ENCODE peak calls at places on chromosomes 13 and 19, in five cellular contexts. One of them, this sample, is unnamed. For H3K4me1, the result is how much of the 10 kb centered on the place peaks cover.

GRCh38 chr13:51328488-51328887 is 11.0 kb upstream of the SERPINE3 start:
- DNase-seq in cardiac muscle cell: no peak
- DNase-seq in transverse colon: no peak
- DNase-seq in spleen: no peak
- DNase-seq in A549: no peak
- DNase-seq in this sample: no peak

GRCh38 chr13:52961196-52961845 is 67.3 kb upstream of the OLFM4 start:
- DNase-seq in A549: no peak
- DNase-seq in cardiac muscle cell: peak
- DNase-seq in transverse colon: no peak
- DNase-seq in spleen: no peak
- DNase-seq in this sample: no peak

GRCh38 chr13:75870397-75870801 is 234.3 kb downstream of the LMO7 start:
- DNase-seq in transverse colon: no peak
- DNase-seq in cardiac muscle cell: peak
- DNase-seq in spleen: no peak
- DNase-seq in A549: peak
- DNase-seq in this sample: no peak

GRCh38 chr19:11448923-11449554 is 13.6 kb downstream of the PRKCSH start:
- DNase-seq in cardiac muscle cell: no peak
- DNase-seq in spleen: no peak
- DNase-seq in A549: no peak
- DNase-seq in transverse colon: no peak
- DNase-seq in this sample: no peak

GRCh38 chr13:113149711-113150544 is 8.5 kb upstream of the PROZ start:
- DNase-seq in spleen: no peak
- DNase-seq in A549: no peak
- DNase-seq in cardiac muscle cell: no peak
- DNase-seq in transverse colon: no peak
- DNase-seq in this sample: no peak

GRCh38 chr19:50796634-50797428 is 6.6 kb downstream of the ACP4 start:
- DNase-seq in transverse colon: no peak
- DNase-seq in spleen: no peak
- DNase-seq in cardiac muscle cell: no peak
- DNase-seq in A549: no peak
- DNase-seq in this sample: no peak

GRCh38 chr19:38650911-38651584 is 3.6 kb downstream of the ACTN4 start:
- DNase-seq in spleen: no peak
- DNase-seq in A549: no peak
- DNase-seq in transverse colon: no peak
- DNase-seq in cardiac muscle cell: no peak
- DNase-seq in this sample: no peak

GRCh38 chr19:45790942-45791341 is 1.7 kb downstream of the DMWD start:
- DNase-seq in A549: no peak
- DNase-seq in spleen: peak
- DNase-seq in cardiac muscle cell: no peak
- DNase-seq in transverse colon: peak
- DNase-seq in this sample: no peak

GRCh38 chr13:71252191-71252704 is 614.8 kb downstream of the DACH1 start:
- DNase-seq in cardiac muscle cell: no peak
- DNase-seq in A549: no peak
- DNase-seq in spleen: no peak
- DNase-seq in transverse colon: no peak
- DNase-seq in this sample: no peak

GRCh38 chr13:107211073-107211472 is 643.1 kb upstream of the ARGLU1 start:
- DNase-seq in A549: peak
- DNase-seq in transverse colon: peak
- DNase-seq in cardiac muscle cell: peak
- DNase-seq in spleen: no peak
- DNase-seq in this sample: peak

GRCh38 chr19:35248310-35249145 is at the start of gene LSR:
- DNase-seq in cardiac muscle cell: peak
- DNase-seq in transverse colon: peak
- DNase-seq in spleen: peak
- DNase-seq in A549: peak
- DNase-seq in this sample: peak

GRCh38 chr19:45376045-45376724 is 5.8 kb upstream of the ERCC2 start:
- DNase-seq in cardiac muscle cell: peak
- DNase-seq in spleen: no peak
- DNase-seq in A549: peak
- DNase-seq in transverse colon: no peak
- DNase-seq in this sample: peak

GRCh38 chr19:22784051-22784450 is at the start of gene ZNF99:
- DNase-seq in transverse colon: no peak
- DNase-seq in spleen: no peak
- DNase-seq in A549: no peak
- DNase-seq in cardiac muscle cell: no peak
- DNase-seq in this sample: no peak

GRCh38 chr13:37138169-37138568 is 32.7 kb upstream of the CSNK1A1L start:
- DNase-seq in spleen: no peak
- DNase-seq in transverse colon: no peak
- DNase-seq in cardiac muscle cell: no peak
- DNase-seq in A549: no peak
- DNase-seq in this sample: no peak

GRCh38 chr19:35223856-35224505 is 4.6 kb downstream of the FAM187B start:
- DNase-seq in A549: no peak
- DNase-seq in transverse colon: no peak
- DNase-seq in spleen: no peak
- DNase-seq in cardiac muscle cell: no peak
- DNase-seq in this sample: no peak

GRCh38 chr13:112444001-112444311 is 67.8 kb downstream of the SPACA7 start:
- DNase-seq in transverse colon: peak
- DNase-seq in cardiac muscle cell: peak
- DNase-seq in spleen: peak
- DNase-seq in A549: peak
- DNase-seq in this sample: peak

GRCh38 chr19:57096640-57097361 is 23.0 kb upstream of the USP29 start:
- DNase-seq in cardiac muscle cell: no peak
- DNase-seq in A549: no peak
- DNase-seq in spleen: no peak
- DNase-seq in transverse colon: no peak
- DNase-seq in this sample: no peak

GRCh38 chr13:21917046-21918010 is 246.5 kb downstream of the FGF9 start:
- DNase-seq in cardiac muscle cell: no peak
- DNase-seq in spleen: no peak
- DNase-seq in transverse colon: no peak
- DNase-seq in A549: no peak
- DNase-seq in this sample: no peak

GRCh38 chr13:49935171-49936084 is 712 bp downstream of the SPRYD7 start:
- DNase-seq in spleen: no peak
- DNase-seq in cardiac muscle cell: no peak
- DNase-seq in A549: peak
- DNase-seq in transverse colon: peak
- DNase-seq in this sample: peak

GRCh38 chr19:50266896-50267295 is 62.3 kb downstream of the KCNC3 start:
- DNase-seq in cardiac muscle cell: no peak
- DNase-seq in A549: peak
- DNase-seq in transverse colon: peak
- DNase-seq in spleen: no peak
- DNase-seq in this sample: no peak

GRCh38 chr19:55198651-55199050 is 10.7 kb downstream of the PTPRH start:
- DNase-seq in spleen: no peak
- DNase-seq in cardiac muscle cell: peak
- DNase-seq in transverse colon: no peak
- DNase-seq in A549: no peak
- DNase-seq in this sample: no peak

GRCh38 chr13:27359203-27359821 is 65.1 kb upstream of the GTF3A start:
- DNase-seq in A549: peak
- DNase-seq in transverse colon: peak
- DNase-seq in cardiac muscle cell: peak
- DNase-seq in spleen: peak
- DNase-seq in this sample: peak

GRCh38 chr19:11322269-11323024 is 17.0 kb downstream of the RAB3D start:
- DNase-seq in A549: no peak
- DNase-seq in transverse colon: no peak
- DNase-seq in spleen: no peak
- DNase-seq in cardiac muscle cell: no peak
- DNase-seq in this sample: no peak

GRCh38 chr19:17965370-17966114 is 1.4 kb upstream of the KCNN1 start:
- DNase-seq in A549: no peak
- DNase-seq in cardiac muscle cell: no peak
- DNase-seq in transverse colon: no peak
- DNase-seq in spleen: no peak
- DNase-seq in this sample: no peak

GRCh38 chr19:11736696-11737095 is 2.0 kb downstream of the ZNF823 start:
- DNase-seq in A549: no peak
- DNase-seq in cardiac muscle cell: no peak
- DNase-seq in transverse colon: peak
- DNase-seq in spleen: no peak
- DNase-seq in this sample: no peak

GRCh38 chr13:72295173-72295572 is 428.2 kb upstream of the DACH1 start:
- DNase-seq in cardiac muscle cell: no peak
- DNase-seq in A549: no peak
- DNase-seq in spleen: no peak
- DNase-seq in transverse colon: no peak
- DNase-seq in this sample: no peak

GRCh38 chr19:31943305-31943704 is 402.1 kb upstream of the ZNF507 start:
- DNase-seq in transverse colon: no peak
- DNase-seq in spleen: no peak
- DNase-seq in A549: no peak
- DNase-seq in cardiac muscle cell: peak
- DNase-seq in this sample: peak

GRCh38 chr19:51702754-51703654 is 9.9 kb downstream of the SPACA6 start:
- DNase-seq in A549: no peak
- DNase-seq in transverse colon: peak
- DNase-seq in spleen: peak
- DNase-seq in cardiac muscle cell: no peak
- DNase-seq in this sample: peak

GRCh38 chr19:40594657-40595077 is 6.5 kb upstream of the LTBP4 start:
- DNase-seq in cardiac muscle cell: no peak
- DNase-seq in spleen: no peak
- DNase-seq in transverse colon: no peak
- DNase-seq in A549: peak
- DNase-seq in this sample: no peak

GRCh38 chr19:33000510-33000909 is 28.5 kb downstream of the FAAP24 start:
- DNase-seq in spleen: no peak
- DNase-seq in cardiac muscle cell: no peak
- DNase-seq in transverse colon: no peak
- DNase-seq in A549: no peak
- DNase-seq in this sample: no peak

GRCh38 chr19:2478756-2479555 is 3.0 kb downstream of the GADD45B start:
- DNase-seq in transverse colon: peak
- DNase-seq in A549: no peak
- DNase-seq in spleen: peak
- DNase-seq in cardiac muscle cell: no peak
- DNase-seq in this sample: peak

GRCh38 chr13:101942038-101942437 is 459.8 kb downstream of the FGF14 start:
- DNase-seq in A549: peak
- DNase-seq in spleen: no peak
- DNase-seq in transverse colon: peak
- DNase-seq in cardiac muscle cell: peak
- DNase-seq in this sample: no peak

GRCh38 chr13:60146491-60146890 is 17.2 kb downstream of the DIAPH3 start:
- DNase-seq in spleen: no peak
- DNase-seq in transverse colon: no peak
- DNase-seq in cardiac muscle cell: no peak
- DNase-seq in A549: no peak
- DNase-seq in this sample: no peak
- H3K27ac ChIP-seq in spleen: no peak
- H3K27ac ChIP-seq in transverse colon: no peak
- H3K27ac ChIP-seq in cardiac muscle cell: no peak
- H3K27ac ChIP-seq in A549: no peak
- H3K27ac ChIP-seq in this sample: no peak

GRCh38 chr13:30154531-30154930 is 152.8 kb downstream of the KATNAL1 start:
- DNase-seq in cardiac muscle cell: no peak
- DNase-seq in A549: no peak
- DNase-seq in spleen: peak
- DNase-seq in transverse colon: no peak
- DNase-seq in this sample: no peak

GRCh38 chr13:30156270-30156669 is 151.1 kb downstream of the KATNAL1 start:
- DNase-seq in A549: no peak
- DNase-seq in cardiac muscle cell: no peak
- DNase-seq in spleen: peak
- DNase-seq in transverse colon: no peak
- DNase-seq in this sample: no peak

GRCh38 chr13:30151398-30151797 is 156.0 kb downstream of the KATNAL1 start:
- DNase-seq in spleen: peak
- DNase-seq in transverse colon: no peak
- DNase-seq in A549: no peak
- DNase-seq in cardiac muscle cell: no peak
- DNase-seq in this sample: no peak

GRCh38 chr13:30154931-30155330 is 152.4 kb downstream of the KATNAL1 start:
- DNase-seq in transverse colon: no peak
- DNase-seq in A549: no peak
- DNase-seq in spleen: peak
- DNase-seq in cardiac muscle cell: no peak
- DNase-seq in this sample: no peak

GRCh38 chr13:30153871-30154426 is 153.4 kb downstream of the KATNAL1 start:
- DNase-seq in transverse colon: no peak
- DNase-seq in spleen: peak
- DNase-seq in cardiac muscle cell: peak
- DNase-seq in A549: no peak
- DNase-seq in this sample: no peak
- H3K4me1 ChIP-seq in transverse colon: under half
- H3K4me1 ChIP-seq in spleen: under half
- H3K4me1 ChIP-seq in cardiac muscle cell: under half
- H3K4me1 ChIP-seq in A549: under half
- H3K4me1 ChIP-seq in this sample: under half

DNA sequence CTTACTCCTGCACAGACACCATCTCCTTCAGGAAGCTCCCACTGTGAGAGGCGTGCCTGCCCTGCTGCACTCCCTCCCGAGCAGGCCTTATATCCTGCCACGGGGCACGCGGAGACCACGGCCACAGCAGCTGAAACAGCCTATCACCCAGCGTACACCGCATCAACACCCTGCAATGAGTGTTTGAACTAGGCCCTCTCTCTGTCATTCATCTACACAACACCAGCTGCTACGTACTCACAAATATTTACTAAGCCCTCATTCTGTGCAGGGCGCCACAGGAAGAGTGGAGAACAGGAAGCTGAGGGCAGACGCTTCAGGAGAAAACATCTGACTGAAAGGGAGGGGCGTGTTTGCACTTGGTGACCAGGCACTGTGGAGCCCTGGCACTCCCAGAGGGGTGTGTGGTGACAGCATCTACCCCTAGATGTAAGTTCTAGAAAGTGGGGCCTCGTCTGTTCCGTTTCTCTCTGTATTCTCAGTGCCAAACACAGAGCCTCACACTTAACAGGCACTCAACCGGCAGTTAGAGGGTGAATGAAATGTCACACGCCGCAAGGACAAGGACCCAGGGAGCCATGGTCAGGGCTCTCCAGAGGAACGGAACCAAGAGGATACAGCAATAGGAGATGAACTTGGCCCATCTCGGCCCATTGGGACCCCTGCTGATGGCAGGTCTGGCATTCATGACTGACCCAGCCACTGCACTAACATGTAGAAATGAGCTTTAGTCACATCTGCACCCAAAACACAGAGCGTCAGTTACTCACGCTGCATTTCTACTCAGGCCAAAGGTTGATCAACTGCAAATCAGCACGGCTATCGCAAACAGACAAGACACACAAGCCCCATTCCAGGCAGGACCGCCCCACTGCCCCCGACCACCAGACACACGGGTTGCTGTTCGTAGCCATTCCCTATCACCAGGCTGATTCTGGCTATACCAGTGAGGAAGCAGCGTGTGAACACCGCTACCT is 15.7 kb downstream of the RANBP3 start:
- DNase-seq in cardiac muscle cell: peak
- DNase-seq in A549: no peak
- DNase-seq in spleen: peak
- DNase-seq in transverse colon: peak
- DNase-seq in this sample: peak
- H3K4me3 ChIP-seq in cardiac muscle cell: no peak
- H3K4me3 ChIP-seq in A549: no peak
- H3K4me3 ChIP-seq in spleen: no peak
- H3K4me3 ChIP-seq in transverse colon: peak
- H3K4me3 ChIP-seq in this sample: no peak

GRCh38 chr13:98118865-98119264 is 24.0 kb upstream of the FARP1 start:
- DNase-seq in cardiac muscle cell: no peak
- DNase-seq in A549: no peak
- DNase-seq in spleen: no peak
- DNase-seq in transverse colon: no peak
- DNase-seq in this sample: no peak
- H3K27ac ChIP-seq in cardiac muscle cell: no peak
- H3K27ac ChIP-seq in A549: no peak
- H3K27ac ChIP-seq in spleen: no peak
- H3K27ac ChIP-seq in transverse colon: no peak
- H3K27ac ChIP-seq in this sample: no peak

This sample was measured in prostate gland.